ENCODE peak calls at places on chromosomes 1 and 21, in five cellular contexts. O is A172, M is HFFc6, H is prostate gland, D is esophagus squamous epithelium. C is an unnamed sample.

GRCh38 chr1:40836283-40836682 is 25.9 kb downstream of the CITED4 start:
- DNase-seq in O (no peak), D (no peak), M (no peak), H (no peak), C (no peak)

GRCh38 chr21:43328591-43329360 is 98.2 kb downstream of the SIK1 start:
- DNase-seq in D (no peak), M (no peak), O (no peak), H (no peak), C (no peak)

GRCh38 chr1:62774971-62775578 is 8.9 kb upstream of the ATG4C start:
- DNase-seq in O (no peak), H (no peak), M (no peak), D (no peak), C (no peak)

GRCh38 chr1:80918365-80918764 is 882.4 kb upstream of the ADGRL2 start:
- DNase-seq in O (no peak), M (no peak), H (no peak), D (no peak), C (no peak)

GRCh38 chr1:235511470-235512240 is 7.4 kb upstream of the B3GALNT2 start:
- DNase-seq in O (peak; percentile 18), H (no peak), M (peak; percentile 23), D (no peak), C (no peak)

GRCh38 chr21:42701706-42702456 is 48.5 kb downstream of the PDE9A start:
- DNase-seq in M (no peak), D (no peak), H (no peak), O (no peak), C (no peak)

GRCh38 chr1:32336963-32337675 is 1.1 kb upstream of the MARCKSL1 start:
- DNase-seq in H (no peak), O (peak; percentile 60), M (no peak), D (no peak), C (no peak)

GRCh38 chr21:45367402-45368351 is 37.3 kb upstream of the COL18A1 start:
- DNase-seq in M (no peak), H (no peak), D (no peak), O (no peak), C (no peak)

GRCh38 chr1:244048566-244049141 is 2.4 kb upstream of the ZBTB18 start:
- DNase-seq in M (no peak), H (no peak), D (no peak), O (no peak), C (no peak)

GRCh38 chr1:184514447-184514846 is 127.6 kb downstream of the C1orf21 start:
- DNase-seq in H (no peak), D (no peak), M (no peak), O (no peak), C (no peak)

GRCh38 chr1:17181785-17182464 is 23.0 kb upstream of the PADI1 start:
- DNase-seq in H (no peak), O (no peak), M (no peak), D (no peak), C (no peak)

GRCh38 chr1:18955442-18956188 is 861 bp downstream of the IFFO2 start:
- DNase-seq in O (no peak), H (peak; percentile 43), D (no peak), M (no peak), C (no peak)

GRCh38 chr1:156153362-156153761 is at the start of gene SEMA4A:
- DNase-seq in H (peak; percentile 89), M (no peak), D (no peak), O (no peak), C (peak; percentile 90)

GRCh38 chr21:35222541-35222941 is 173.4 kb upstream of the RUNX1 start:
- DNase-seq in O (peak; percentile 42), H (no peak), M (no peak), D (no peak), C (no peak)

GRCh38 chr1:81679972-81680371 is 120.8 kb upstream of the ADGRL2 start:
- DNase-seq in O (no peak), D (no peak), H (no peak), M (peak; percentile 17), C (no peak)

GRCh38 chr1:12460121-12460520 is 157.9 kb downstream of the DHRS3 start:
- DNase-seq in O (no peak), D (no peak), M (no peak), H (no peak), C (no peak)

GRCh38 chr1:152580433-152580832 is at the start of gene LCE3D:
- DNase-seq in D (no peak), H (no peak), O (no peak), M (no peak), C (no peak)

GRCh38 chr1:95021794-95022193 is 51.0 kb downstream of the ALG14 start:
- DNase-seq in M (no peak), H (no peak), O (no peak), D (no peak), C (no peak)

GRCh38 chr1:189775343-189775742 is 702.3 kb downstream of the BRINP3 start:
- DNase-seq in M (no peak), H (no peak), O (peak; percentile 82), D (no peak), C (no peak)

GRCh38 chr1:234313171-234313570 is 60.1 kb upstream of the COA6 start:
- DNase-seq in D (no peak), H (no peak), O (no peak), M (no peak), C (no peak)

GRCh38 chr1:65265296-65266271 is 43.8 kb upstream of the DNAJC6 start:
- DNase-seq in O (no peak), H (peak; percentile 13), D (no peak), M (peak; percentile 37), C (no peak)

GRCh38 chr1:111032295-111032897 is 68.7 kb upstream of the LRIF1 start:
- DNase-seq in D (no peak), H (peak; percentile 7), M (peak; percentile 34), O (peak; percentile 25), C (no peak)

GRCh38 chr1:29339176-29339575 is 102.9 kb downstream of the PTPRU start:
- DNase-seq in M (no peak), O (no peak), H (no peak), D (no peak), C (no peak)

GRCh38 chr1:15803380-15803779 is 4.1 kb downstream of the UQCRHL start:
- DNase-seq in H (no peak), M (peak; percentile 22), O (no peak), D (no peak), C (no peak)

GRCh38 chr1:236111527-236112331 is 30.6 kb upstream of the GPR137B start:
- DNase-seq in O (no peak), M (no peak), H (no peak), D (no peak), C (no peak)

GRCh38 chr1:82464362-82464931 is 663.7 kb downstream of the ADGRL2 start:
- DNase-seq in H (no peak), M (no peak), D (no peak), O (no peak), C (peak; percentile 70)

GRCh38 chr1:30033276-30034104 is 689.9 kb downstream of the MATN1 start:
- DNase-seq in H (no peak), M (no peak), O (no peak), D (no peak), C (no peak)

GRCh38 chr1:33455537-33456301 is 16.7 kb upstream of the ZSCAN20 start:
- DNase-seq in M (peak; percentile 86), H (peak; percentile 58), O (peak; percentile 82), D (no peak), C (peak; percentile 79)

GRCh38 chr1:200912737-200913407 is 18.2 kb downstream of the INAVA start:
- DNase-seq in D (no peak), H (peak; percentile 77), O (no peak), M (no peak), C (no peak)

GRCh38 chr1:211259596-211260126 is 495 bp downstream of the RCOR3 start:
- DNase-seq in M (no peak), D (peak; percentile 37), O (no peak), H (peak; percentile 58), C (no peak)

GRCh38 chr1:195745170-195746009 is 862.9 kb downstream of the KCNT2 start:
- DNase-seq in O (no peak), H (no peak), M (peak; percentile 46), D (no peak), C (no peak)

GRCh38 chr1:202623075-202623474 is 87.2 kb downstream of the SYT2 start:
- DNase-seq in H (no peak), O (peak; percentile 67), D (no peak), M (no peak), C (no peak)

GRCh38 chr1:110463695-110464094 is 12.7 kb downstream of the PROK1 start:
- DNase-seq in M (no peak), D (no peak), H (no peak), O (no peak), C (no peak)

GRCh38 chr1:107105914-107106313 is 34.9 kb upstream of the NTNG1 start:
- DNase-seq in O (no peak), H (no peak), M (no peak), D (no peak), C (no peak)

GRCh38 chr1:109636201-109636952 is 16.7 kb downstream of the AMPD2 start:
- DNase-seq in H (no peak), O (peak; percentile 55), M (peak; percentile 55), D (no peak), C (no peak)

C was measured in LNCaP clone FGC.